ENCODE peak calls at places on chromosomes 6 and 20, in nine cellular contexts. G, T, W, O, X, R, I, F and V are unnamed samples.

GRCh38 chr6:37592085-37592698 is 92.5 kb upstream of the CCDC167 start:
- DNase-seq in G (no peak), I (no peak), T (no peak), X (no peak), F (no peak), O (no peak), R (no peak), W (no peak), V (no peak)

GRCh38 chr20:62689861-62690644 is 18.6 kb upstream of the NTSR1 start:
- DNase-seq in W (no peak), T (no peak), R (no peak), X (no peak), G (no peak), O (no peak), I (no peak), F (no peak), V (no peak)

GRCh38 chr6:43395822-43396221 is 26.4 kb upstream of the ZNF318 start:
- DNase-seq in W (no peak), I (no peak), R (peak), O (no peak), X (no peak), F (no peak), G (no peak), T (no peak), V (no peak)

GRCh38 chr20:1900321-1900791 is 5.1 kb downstream of the SIRPA start:
- DNase-seq in W (peak), F (no peak), O (peak), R (peak), I (peak), X (no peak), T (peak), G (no peak), V (peak)

GRCh38 chr6:154721460-154721859 is 11.8 kb upstream of the SCAF8 start:
- DNase-seq in T (no peak), F (no peak), X (no peak), I (no peak), W (peak), G (no peak), R (no peak), O (no peak), V (no peak)

GRCh38 chr6:123702943-123703342 is 66.2 kb upstream of the TRDN start:
- DNase-seq in O (no peak), R (no peak), F (no peak), G (no peak), I (no peak), W (no peak), T (no peak), X (no peak), V (no peak)

GRCh38 chr6:38156818-38157565 is 337.5 kb downstream of the ZFAND3 start:
- DNase-seq in W (no peak), X (no peak), R (no peak), O (no peak), G (no peak), F (no peak), T (no peak), I (no peak), V (no peak)

GRCh38 chr6:168047841-168048723 is 30.9 kb downstream of the FRMD1 start:
- DNase-seq in F (no peak), G (no peak), R (peak), O (peak), I (no peak), T (no peak), W (no peak), X (no peak), V (no peak)

GRCh38 chr20:41956316-41957050 is 338.3 kb upstream of the CHD6 start:
- DNase-seq in F (no peak), R (peak), T (peak), G (no peak), X (no peak), W (peak), O (no peak), I (no peak), V (peak)

GRCh38 chr20:62523473-62524203 is 47.8 kb upstream of the GATA5 start:
- DNase-seq in O (no peak), R (no peak), I (no peak), T (peak), X (no peak), W (no peak), G (peak), F (peak), V (peak)

GRCh38 chr6:145069966-145070365 is 665.4 kb downstream of the EPM2A start:
- DNase-seq in T (no peak), I (no peak), F (no peak), X (no peak), G (no peak), R (no peak), W (no peak), O (no peak), V (no peak)

GRCh38 chr6:163401039-163401885 is 13.3 kb upstream of the QKI start:
- DNase-seq in X (no peak), W (no peak), I (no peak), G (no peak), F (no peak), R (no peak), T (no peak), O (no peak), V (no peak)

GRCh38 chr6:46642928-46643751 is 9.5 kb downstream of the CYP39A1 start:
- DNase-seq in F (no peak), I (no peak), T (no peak), G (no peak), X (no peak), W (no peak), R (no peak), O (no peak), V (no peak)

GRCh38 chr6:149306967-149307366 is 10.5 kb upstream of the TAB2 start:
- DNase-seq in T (no peak), R (no peak), F (no peak), O (no peak), W (peak), I (no peak), X (no peak), G (no peak), V (no peak)

GRCh38 chr20:57782631-57783041 is 72.8 kb upstream of the PMEPA1 start:
- DNase-seq in G (no peak), I (no peak), O (no peak), W (no peak), X (no peak), F (no peak), R (no peak), T (no peak), V (no peak)

GRCh38 chr6:36914227-36914794 is 28.6 kb downstream of the C6orf89 start:
- DNase-seq in I (no peak), F (peak), G (no peak), W (no peak), R (peak), O (peak), X (peak), T (peak), V (no peak)

GRCh38 chr6:111558690-111559192 is 46.9 kb downstream of the TRAF3IP2 start:
- DNase-seq in O (no peak), G (no peak), F (no peak), I (peak), W (no peak), R (no peak), T (no peak), X (no peak), V (peak)

GRCh38 chr6:133956413-133957049 is 3.5 kb downstream of the TBPL1 start:
- DNase-seq in T (no peak), R (no peak), W (no peak), I (peak), X (no peak), G (no peak), O (no peak), F (no peak), V (no peak)

GRCh38 chr20:32777177-32777956 is 15.2 kb downstream of the DNMT3B start:
- DNase-seq in I (no peak), G (no peak), O (no peak), X (peak), F (no peak), W (no peak), T (no peak), R (no peak), V (no peak)

GRCh38 chr20:25277941-25278521 is 30.1 kb downstream of the PYGB start:
- DNase-seq in R (no peak), G (no peak), F (no peak), O (no peak), T (no peak), X (peak), I (no peak), W (no peak), V (no peak)

GRCh38 chr6:5968817-5969726 is 37.7 kb downstream of the NRN1 start:
- DNase-seq in R (peak), T (no peak), O (no peak), F (no peak), W (no peak), X (no peak), I (peak), G (no peak), V (no peak)

GRCh38 chr6:142935553-142936517 is 9.1 kb downstream of the HIVEP2 start:
- DNase-seq in I (no peak), X (no peak), R (no peak), T (no peak), W (no peak), F (peak), O (no peak), G (no peak), V (no peak)

GRCh38 chr6:100268326-100268725 is 196.4 kb downstream of the SIM1 start:
- DNase-seq in I (no peak), F (no peak), R (no peak), O (no peak), G (no peak), W (no peak), T (no peak), X (no peak), V (no peak)

GRCh38 chr6:139439278-139439813 is 64.9 kb upstream of the CITED2 start:
- DNase-seq in F (no peak), R (no peak), W (no peak), G (no peak), T (no peak), X (no peak), I (no peak), O (peak), V (no peak)

GRCh38 chr6:150712502-150713252 is 113.0 kb downstream of the PLEKHG1 start:
- DNase-seq in G (no peak), O (no peak), F (no peak), R (no peak), I (no peak), X (no peak), T (no peak), W (no peak), V (no peak)